ENCODE peak calls at places on chromosomes 2 and 18, in nine cellular contexts. One of them, this sample, is unnamed.

GRCh38 chr2:880201-880970 is 70.3 kb upstream of the SNTG2 start:
- DNase-seq in WTC11: no peak
- DNase-seq in bronchial epithelial cell: no peak
- DNase-seq in right atrium auricular region: peak
- DNase-seq in fibroblast of mammary gland: no peak
- DNase-seq in fibroblast of lung: no peak
- DNase-seq in HFF-Myc: no peak
- DNase-seq in left lung: no peak
- DNase-seq in stomach: no peak
- DNase-seq in this sample: no peak

GRCh38 chr18:3119401-3120323 is 100.1 kb downstream of the MYOM1 start:
- DNase-seq in WTC11: no peak
- DNase-seq in bronchial epithelial cell: peak
- DNase-seq in right atrium auricular region: no peak
- DNase-seq in fibroblast of mammary gland: peak
- DNase-seq in fibroblast of lung: peak
- DNase-seq in HFF-Myc: no peak
- DNase-seq in left lung: no peak
- DNase-seq in stomach: no peak
- DNase-seq in this sample: no peak

GRCh38 chr2:159177957-159178356 is 108.5 kb downstream of the WDSUB1 start:
- DNase-seq in WTC11: no peak
- DNase-seq in bronchial epithelial cell: no peak
- DNase-seq in right atrium auricular region: no peak
- DNase-seq in fibroblast of mammary gland: no peak
- DNase-seq in fibroblast of lung: no peak
- DNase-seq in HFF-Myc: no peak
- DNase-seq in left lung: no peak
- DNase-seq in stomach: no peak
- DNase-seq in this sample: no peak

GRCh38 chr2:119435148-119435952 is 3.7 kb downstream of the TMEM37 start:
- DNase-seq in WTC11: no peak
- DNase-seq in bronchial epithelial cell: no peak
- DNase-seq in right atrium auricular region: no peak
- DNase-seq in fibroblast of mammary gland: no peak
- DNase-seq in fibroblast of lung: no peak
- DNase-seq in HFF-Myc: no peak
- DNase-seq in left lung: no peak
- DNase-seq in stomach: no peak
- DNase-seq in this sample: no peak

GRCh38 chr2:219902870-219903269 is 275.4 kb downstream of the SLC4A3 start:
- DNase-seq in WTC11: no peak
- DNase-seq in bronchial epithelial cell: no peak
- DNase-seq in right atrium auricular region: no peak
- DNase-seq in fibroblast of mammary gland: no peak
- DNase-seq in fibroblast of lung: no peak
- DNase-seq in HFF-Myc: no peak
- DNase-seq in left lung: no peak
- DNase-seq in stomach: no peak
- DNase-seq in this sample: no peak

GRCh38 chr2:68911714-68912510 is 40.7 kb upstream of the BMP10 start:
- DNase-seq in WTC11: no peak
- DNase-seq in bronchial epithelial cell: no peak
- DNase-seq in right atrium auricular region: no peak
- DNase-seq in fibroblast of mammary gland: no peak
- DNase-seq in fibroblast of lung: no peak
- DNase-seq in HFF-Myc: no peak
- DNase-seq in left lung: no peak
- DNase-seq in stomach: no peak
- DNase-seq in this sample: no peak

GRCh38 chr2:127626917-127627739 is 18.8 kb upstream of the GPR17 start:
- DNase-seq in WTC11: no peak
- DNase-seq in bronchial epithelial cell: no peak
- DNase-seq in right atrium auricular region: no peak
- DNase-seq in fibroblast of mammary gland: no peak
- DNase-seq in fibroblast of lung: no peak
- DNase-seq in HFF-Myc: no peak
- DNase-seq in left lung: no peak
- DNase-seq in stomach: no peak
- DNase-seq in this sample: no peak

GRCh38 chr2:173064231-173064805 is 11.3 kb upstream of the MAP3K20 start:
- DNase-seq in WTC11: no peak
- DNase-seq in bronchial epithelial cell: peak
- DNase-seq in right atrium auricular region: no peak
- DNase-seq in fibroblast of mammary gland: no peak
- DNase-seq in fibroblast of lung: peak
- DNase-seq in HFF-Myc: no peak
- DNase-seq in left lung: no peak
- DNase-seq in stomach: no peak
- DNase-seq in this sample: peak

GRCh38 chr2:236550701-236551465 is 18.7 kb upstream of the ACKR3 start:
- DNase-seq in WTC11: no peak
- DNase-seq in bronchial epithelial cell: no peak
- DNase-seq in right atrium auricular region: no peak
- DNase-seq in fibroblast of mammary gland: no peak
- DNase-seq in fibroblast of lung: no peak
- DNase-seq in HFF-Myc: no peak
- DNase-seq in left lung: no peak
- DNase-seq in stomach: no peak
- DNase-seq in this sample: no peak

GRCh38 chr2:186546842-186547241 is 43.0 kb upstream of the ITGAV start:
- DNase-seq in WTC11: no peak
- DNase-seq in bronchial epithelial cell: peak
- DNase-seq in right atrium auricular region: no peak
- DNase-seq in fibroblast of mammary gland: peak
- DNase-seq in fibroblast of lung: peak
- DNase-seq in HFF-Myc: no peak
- DNase-seq in left lung: no peak
- DNase-seq in stomach: no peak
- DNase-seq in this sample: no peak

GRCh38 chr2:14806567-14807077 is 174.1 kb downstream of the LRATD1 start:
- DNase-seq in WTC11: no peak
- DNase-seq in bronchial epithelial cell: no peak
- DNase-seq in right atrium auricular region: no peak
- DNase-seq in fibroblast of mammary gland: peak
- DNase-seq in fibroblast of lung: no peak
- DNase-seq in HFF-Myc: no peak
- DNase-seq in left lung: no peak
- DNase-seq in stomach: no peak
- DNase-seq in this sample: no peak

GRCh38 chr2:98145070-98145469 is 58.1 kb downstream of the VWA3B start:
- DNase-seq in WTC11: no peak
- DNase-seq in bronchial epithelial cell: no peak
- DNase-seq in right atrium auricular region: no peak
- DNase-seq in fibroblast of mammary gland: no peak
- DNase-seq in fibroblast of lung: no peak
- DNase-seq in HFF-Myc: no peak
- DNase-seq in left lung: no peak
- DNase-seq in stomach: no peak
- DNase-seq in this sample: no peak

GRCh38 chr2:238415893-238416292 is 10.8 kb upstream of the ASB1 start:
- DNase-seq in WTC11: no peak
- DNase-seq in bronchial epithelial cell: no peak
- DNase-seq in right atrium auricular region: no peak
- DNase-seq in fibroblast of mammary gland: no peak
- DNase-seq in fibroblast of lung: no peak
- DNase-seq in HFF-Myc: no peak
- DNase-seq in left lung: no peak
- DNase-seq in stomach: no peak
- DNase-seq in this sample: no peak
- TF ChIP-seq CTCF in WTC11: no peak
- TF ChIP-seq CTCF in bronchial epithelial cell: no peak
- TF ChIP-seq CTCF in right atrium auricular region: no peak
- TF ChIP-seq CTCF in fibroblast of mammary gland: no peak
- TF ChIP-seq CTCF in fibroblast of lung: no peak
- TF ChIP-seq CTCF in HFF-Myc: no peak
- TF ChIP-seq CTCF in left lung: no peak
- TF ChIP-seq CTCF in stomach: no peak
- TF ChIP-seq CTCF in this sample: no peak

GRCh38 chr2:144452169-144453038 is 67.5 kb downstream of the ZEB2 start:
- DNase-seq in WTC11: peak
- DNase-seq in bronchial epithelial cell: no peak
- DNase-seq in right atrium auricular region: no peak
- DNase-seq in fibroblast of mammary gland: no peak
- DNase-seq in fibroblast of lung: peak
- DNase-seq in HFF-Myc: no peak
- DNase-seq in left lung: no peak
- DNase-seq in stomach: no peak
- DNase-seq in this sample: no peak
- TF ChIP-seq CTCF in WTC11: no peak
- TF ChIP-seq CTCF in bronchial epithelial cell: no peak
- TF ChIP-seq CTCF in right atrium auricular region: peak
- TF ChIP-seq CTCF in fibroblast of mammary gland: no peak
- TF ChIP-seq CTCF in fibroblast of lung: peak
- TF ChIP-seq CTCF in HFF-Myc: no peak
- TF ChIP-seq CTCF in left lung: no peak
- TF ChIP-seq CTCF in stomach: no peak
- TF ChIP-seq CTCF in this sample: peak

GRCh38 chr2:44769349-44770005 is 172.0 kb upstream of the SIX3 start:
- DNase-seq in WTC11: no peak
- DNase-seq in bronchial epithelial cell: no peak
- DNase-seq in right atrium auricular region: no peak
- DNase-seq in fibroblast of mammary gland: no peak
- DNase-seq in fibroblast of lung: no peak
- DNase-seq in HFF-Myc: no peak
- DNase-seq in left lung: no peak
- DNase-seq in stomach: no peak
- DNase-seq in this sample: no peak

GRCh38 chr2:44771510-44771909 is 170.0 kb upstream of the SIX3 start:
- DNase-seq in WTC11: no peak
- DNase-seq in bronchial epithelial cell: no peak
- DNase-seq in right atrium auricular region: no peak
- DNase-seq in fibroblast of mammary gland: no peak
- DNase-seq in fibroblast of lung: no peak
- DNase-seq in HFF-Myc: no peak
- DNase-seq in left lung: no peak
- DNase-seq in stomach: no peak
- DNase-seq in this sample: no peak

GRCh38 chr2:44772131-44772530 is 169.4 kb upstream of the SIX3 start:
- DNase-seq in WTC11: no peak
- DNase-seq in bronchial epithelial cell: no peak
- DNase-seq in right atrium auricular region: no peak
- DNase-seq in fibroblast of mammary gland: no peak
- DNase-seq in fibroblast of lung: no peak
- DNase-seq in HFF-Myc: no peak
- DNase-seq in left lung: no peak
- DNase-seq in stomach: no peak
- DNase-seq in this sample: no peak

GRCh38 chr2:44768438-44769236 is 172.9 kb upstream of the SIX3 start:
- DNase-seq in WTC11: peak
- DNase-seq in bronchial epithelial cell: no peak
- DNase-seq in right atrium auricular region: no peak
- DNase-seq in fibroblast of mammary gland: no peak
- DNase-seq in fibroblast of lung: no peak
- DNase-seq in HFF-Myc: no peak
- DNase-seq in left lung: no peak
- DNase-seq in stomach: no peak
- DNase-seq in this sample: no peak

GRCh38 chr2:44770221-44771187 is 171.0 kb upstream of the SIX3 start:
- DNase-seq in WTC11: peak
- DNase-seq in bronchial epithelial cell: no peak
- DNase-seq in right atrium auricular region: no peak
- DNase-seq in fibroblast of mammary gland: no peak
- DNase-seq in fibroblast of lung: no peak
- DNase-seq in HFF-Myc: no peak
- DNase-seq in left lung: no peak
- DNase-seq in stomach: no peak
- DNase-seq in this sample: no peak
- TF ChIP-seq CTCF in WTC11: no peak
- TF ChIP-seq CTCF in bronchial epithelial cell: no peak
- TF ChIP-seq CTCF in right atrium auricular region: no peak
- TF ChIP-seq CTCF in fibroblast of mammary gland: peak
- TF ChIP-seq CTCF in fibroblast of lung: no peak
- TF ChIP-seq CTCF in HFF-Myc: no peak
- TF ChIP-seq CTCF in left lung: no peak
- TF ChIP-seq CTCF in stomach: no peak
- TF ChIP-seq CTCF in this sample: no peak

GRCh38 chr2:4792126-4792525 is 900.1 kb upstream of the SOX11 start:
- DNase-seq in WTC11: no peak
- DNase-seq in bronchial epithelial cell: no peak
- DNase-seq in right atrium auricular region: no peak
- DNase-seq in fibroblast of mammary gland: no peak
- DNase-seq in fibroblast of lung: no peak
- DNase-seq in HFF-Myc: no peak
- DNase-seq in left lung: no peak
- DNase-seq in stomach: no peak
- DNase-seq in this sample: no peak
- TF ChIP-seq CTCF in WTC11: no peak
- TF ChIP-seq CTCF in bronchial epithelial cell: no peak
- TF ChIP-seq CTCF in right atrium auricular region: no peak
- TF ChIP-seq CTCF in fibroblast of mammary gland: no peak
- TF ChIP-seq CTCF in fibroblast of lung: no peak
- TF ChIP-seq CTCF in HFF-Myc: no peak
- TF ChIP-seq CTCF in left lung: no peak
- TF ChIP-seq CTCF in stomach: no peak
- TF ChIP-seq CTCF in this sample: no peak

GRCh38 chr2:3626817-3627499 is 31.0 kb upstream of the ALLC start:
- DNase-seq in WTC11: no peak
- DNase-seq in bronchial epithelial cell: no peak
- DNase-seq in right atrium auricular region: no peak
- DNase-seq in fibroblast of mammary gland: no peak
- DNase-seq in fibroblast of lung: no peak
- DNase-seq in HFF-Myc: no peak
- DNase-seq in left lung: peak
- DNase-seq in stomach: peak
- DNase-seq in this sample: no peak

GRCh38 chr2:3630631-3631030 is 27.4 kb upstream of the ALLC start:
- DNase-seq in WTC11: no peak
- DNase-seq in bronchial epithelial cell: no peak
- DNase-seq in right atrium auricular region: no peak
- DNase-seq in fibroblast of mammary gland: no peak
- DNase-seq in fibroblast of lung: no peak
- DNase-seq in HFF-Myc: no peak
- DNase-seq in left lung: no peak
- DNase-seq in stomach: no peak
- DNase-seq in this sample: no peak

GRCh38 chr2:3627500-3628100 is 30.4 kb upstream of the ALLC start:
- DNase-seq in WTC11: no peak
- DNase-seq in bronchial epithelial cell: no peak
- DNase-seq in right atrium auricular region: no peak
- DNase-seq in fibroblast of mammary gland: no peak
- DNase-seq in fibroblast of lung: no peak
- DNase-seq in HFF-Myc: no peak
- DNase-seq in left lung: no peak
- DNase-seq in stomach: peak
- DNase-seq in this sample: no peak

GRCh38 chr2:3628241-3628679 is 29.7 kb upstream of the ALLC start:
- DNase-seq in WTC11: no peak
- DNase-seq in bronchial epithelial cell: no peak
- DNase-seq in right atrium auricular region: no peak
- DNase-seq in fibroblast of mammary gland: no peak
- DNase-seq in fibroblast of lung: no peak
- DNase-seq in HFF-Myc: no peak
- DNase-seq in left lung: no peak
- DNase-seq in stomach: peak
- DNase-seq in this sample: no peak

DNA sequence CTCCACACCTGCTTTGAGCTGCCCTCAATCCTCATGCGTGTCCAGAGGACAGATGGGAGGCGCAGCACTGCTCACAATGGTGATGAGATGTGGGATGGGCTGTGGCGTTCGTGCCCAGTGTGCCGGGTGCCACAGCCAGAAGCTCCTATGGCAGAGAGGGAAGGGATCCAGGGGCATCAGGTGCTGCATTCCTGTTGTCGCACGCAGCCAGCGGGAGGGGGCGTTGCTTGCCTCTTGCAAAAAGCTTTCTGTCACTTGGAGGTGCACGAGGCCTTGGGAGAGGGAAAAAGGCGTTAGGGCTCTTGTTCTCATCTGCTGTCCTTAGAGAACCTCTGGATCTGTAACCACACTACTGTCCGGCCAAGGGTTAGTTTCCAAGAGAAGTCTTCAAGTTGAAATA is 29.2 kb upstream of the ALLC start:
- DNase-seq in WTC11: peak
- DNase-seq in bronchial epithelial cell: no peak
- DNase-seq in right atrium auricular region: no peak
- DNase-seq in fibroblast of mammary gland: no peak
- DNase-seq in fibroblast of lung: no peak
- DNase-seq in HFF-Myc: no peak
- DNase-seq in left lung: no peak
- DNase-seq in stomach: peak
- DNase-seq in this sample: no peak
- TF ChIP-seq CTCF in WTC11: no peak
- TF ChIP-seq CTCF in bronchial epithelial cell: peak
- TF ChIP-seq CTCF in right atrium auricular region: no peak
- TF ChIP-seq CTCF in fibroblast of mammary gland: no peak
- TF ChIP-seq CTCF in fibroblast of lung: no peak
- TF ChIP-seq CTCF in HFF-Myc: peak
- TF ChIP-seq CTCF in left lung: no peak
- TF ChIP-seq CTCF in stomach: no peak
- TF ChIP-seq CTCF in this sample: no peak

This sample was measured in AG09319.